ENCODE peak calls at places on chromosomes 4 and X, in eight cellular contexts. I is PC-3, B is IMR-90, M is DND-41, E is HCT116, L is Karpas-422, H is mammary epithelial cell, T is HepG2. P is an unnamed sample.

GRCh38 chr4:126630171-126630570 is 1002.6 kb upstream of the INTU start:
- DNase-seq in I (no peak), B (no peak), T (no peak), H (no peak), M (no peak), L (no peak), E (no peak), P (peak; percentile 11)

GRCh38 chr4:66956426-66956825 is 588.9 kb downstream of the CENPC start:
- DNase-seq in M (no peak), I (no peak), L (no peak), B (no peak), T (no peak), H (no peak), E (no peak), P (no peak)

GRCh38 chr4:76199664-76200211 is 13.9 kb downstream of the SCARB2 start:
- DNase-seq in H (no peak), T (no peak), E (no peak), I (no peak), L (peak; percentile 63), B (peak; percentile 31), M (no peak), P (peak; percentile 54)

GRCh38 chr4:4642201-4643025 is 100.6 kb upstream of the STX18 start:
- DNase-seq in B (no peak), E (no peak), M (no peak), L (no peak), T (no peak), H (no peak), I (no peak), P (no peak)

GRCh38 chr4:110527156-110527555 is 51.2 kb downstream of the ENPEP start:
- DNase-seq in I (no peak), E (no peak), M (peak; percentile 90), H (no peak), B (no peak), T (no peak), L (no peak), P (no peak)

GRCh38 chrX:108516184-108516583 is 76.5 kb downstream of the COL4A5 start:
- DNase-seq in B (peak; percentile 44), H (peak; percentile 16), T (peak; percentile 89), L (no peak), M (no peak), I (no peak), E (no peak), P (peak; percentile 37)

GRCh38 chr4:64747919-64748715 is 338.9 kb upstream of the TECRL start:
- DNase-seq in H (no peak), T (no peak), B (no peak), E (no peak), M (no peak), I (no peak), L (no peak), P (no peak)

GRCh38 chr4:87560802-87561201 is 31.6 kb upstream of the SPARCL1 start:
- DNase-seq in H (peak; percentile 27), M (no peak), I (no peak), T (no peak), E (no peak), L (no peak), B (no peak), P (no peak)

GRCh38 chr4:149884046-149884445 is 68.4 kb upstream of the IQCM start:
- DNase-seq in B (no peak), I (no peak), H (no peak), E (no peak), M (no peak), L (no peak), T (no peak), P (peak; percentile 29)

GRCh38 chr4:3202836-3203820 is 45.8 kb upstream of the MSANTD1 start:
- DNase-seq in H (no peak), L (no peak), T (peak; percentile 56), B (no peak), I (no peak), M (no peak), E (no peak), P (no peak)

GRCh38 chr4:15714616-15715015 is 11.8 kb downstream of the BST1 start:
- DNase-seq in T (no peak), I (no peak), B (peak; percentile 42), M (no peak), L (no peak), H (no peak), E (no peak), P (peak; percentile 61)

GRCh38 chrX:115226929-115227328 is 7.0 kb downstream of the LRCH2 start:
- DNase-seq in M (no peak), I (peak; percentile 66), L (peak; percentile 71), B (peak; percentile 28), T (peak; percentile 33), E (peak; percentile 34), H (peak; percentile 36), P (peak; percentile 38)

GRCh38 chr4:26584725-26585124 is 841 bp downstream of the TBC1D19 start:
- DNase-seq in B (no peak), I (no peak), T (no peak), L (no peak), H (no peak), M (no peak), E (no peak), P (no peak)

GRCh38 chr4:75916091-75916661 is 13.9 kb upstream of the PPEF2 start:
- DNase-seq in H (peak; percentile 16), I (peak; percentile 25), E (peak; percentile 13), L (peak; percentile 50), B (peak; percentile 89), M (peak; percentile 41), T (peak; percentile 25), P (peak; percentile 89)

GRCh38 chrX:106208154-106208553 is 40.0 kb downstream of the PWWP3B start:
- DNase-seq in E (no peak), I (no peak), T (no peak), M (no peak), H (no peak), L (no peak), B (no peak), P (peak; percentile 9)

DNA sequence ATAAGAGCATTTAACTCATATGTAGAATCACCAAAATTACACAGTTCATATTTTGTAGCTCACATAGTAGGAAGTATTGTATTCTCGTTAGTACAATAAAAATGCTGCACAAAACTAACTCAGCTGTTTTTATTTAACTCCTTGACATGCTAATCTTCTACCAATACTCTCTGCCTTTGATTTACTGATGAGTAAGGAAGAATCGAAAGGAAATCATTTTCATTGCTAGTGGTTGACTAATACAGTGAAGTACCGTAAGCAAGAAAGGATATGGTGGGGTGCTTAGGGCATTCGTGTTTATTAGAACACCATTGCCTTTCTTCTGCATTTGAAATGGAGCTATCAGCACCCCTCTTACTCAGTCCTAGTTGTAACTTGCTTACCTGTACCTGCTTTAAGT is 1239.1 kb upstream of the TENM3 start:
- DNase-seq in L (no peak), I (no peak), E (no peak), H (no peak), T (no peak), B (no peak), M (no peak), P (peak; percentile 36)
- H3K4me2 ChIP-seq in L (no peak overlapping the region), I (no peak overlapping the region), E (no peak overlapping the region), H (no peak overlapping the region), T (no peak overlapping the region), B (no peak overlapping the region), M (no peak overlapping the region), P (no peak overlapping the region)

GRCh38 chrX:131789664-131790063 is 233.4 kb upstream of the STK26 start:
- DNase-seq in H (no peak), T (no peak), I (no peak), E (no peak), B (no peak), L (peak; percentile 42), M (no peak), P (no peak)

GRCh38 chrX:131795442-131796229 is 227.5 kb upstream of the STK26 start:
- DNase-seq in M (no peak), H (no peak), I (no peak), T (no peak), L (no peak), B (no peak), E (no peak), P (no peak)

GRCh38 chrX:131792356-131792749 is 230.7 kb upstream of the STK26 start:
- DNase-seq in T (no peak), M (no peak), B (peak; percentile 94), I (peak; percentile 23), E (no peak), L (peak; percentile 95), H (peak; percentile 91), P (peak; percentile 83)

GRCh38 chrX:131791608-131792355 is 231.3 kb upstream of the STK26 start:
- DNase-seq in M (no peak), I (no peak), L (no peak), E (no peak), T (no peak), B (peak; percentile 10), H (no peak), P (no peak)

GRCh38 chrX:131792789-131793462 is 230.2 kb upstream of the STK26 start:
- DNase-seq in L (peak; percentile 98), T (no peak), E (no peak), I (peak; percentile 43), M (peak; percentile 16), B (peak; percentile 93), H (peak; percentile 84), P (peak; percentile 81)
- H3K4me2 ChIP-seq in L (peak overlapping the region; percentile 79), T (no peak overlapping the region), E (no peak overlapping the region), I (no peak overlapping the region), M (no peak overlapping the region), B (peak overlapping the region; percentile 82), H (peak overlapping the region; percentile 75), P (peak overlapping the region; percentile 80)

DNA sequence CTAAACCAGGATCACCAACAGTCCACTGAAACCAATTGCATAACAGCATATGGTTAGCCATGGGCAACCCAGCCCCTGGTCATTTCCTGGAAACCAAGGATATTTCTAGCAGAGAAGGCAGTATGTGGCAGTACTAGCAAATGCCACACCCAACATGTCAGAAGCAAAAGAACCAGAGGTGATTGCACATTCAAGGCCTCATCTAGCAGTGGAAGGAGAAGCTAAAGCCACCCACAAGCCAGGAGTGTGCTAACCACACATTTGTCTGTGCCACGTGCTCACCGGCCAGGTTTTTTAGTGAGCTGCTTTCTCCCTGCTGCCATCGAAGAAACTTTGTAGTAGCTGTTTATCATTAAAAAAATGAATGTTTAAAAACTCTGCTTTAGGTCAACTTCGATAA is 42.0 kb downstream of the TEC start:
- DNase-seq in E (no peak), B (no peak), H (peak; percentile 25), I (no peak), T (no peak), M (no peak), L (no peak), P (no peak)
- H3K4me2 ChIP-seq in E (no peak overlapping the region), B (no peak overlapping the region), H (no peak overlapping the region), I (no peak overlapping the region), T (no peak overlapping the region), M (no peak overlapping the region), L (no peak overlapping the region), P (no peak overlapping the region)

GRCh38 chrX:85995641-85996040 is 51.7 kb downstream of the CHM start:
- DNase-seq in I (no peak), E (no peak), T (no peak), H (no peak), L (no peak), M (no peak), B (no peak), P (no peak)

GRCh38 chrX:85994787-85995186 is 52.6 kb downstream of the CHM start:
- DNase-seq in T (no peak), B (no peak), I (no peak), M (no peak), L (no peak), E (no peak), H (no peak), P (peak; percentile 8)

GRCh38 chrX:85993539-85994197 is 53.7 kb downstream of the CHM start:
- DNase-seq in H (peak; percentile 5), T (no peak), E (no peak), L (no peak), B (peak; percentile 27), M (no peak), I (no peak), P (no peak)

GRCh38 chrX:85992811-85993229 is 54.5 kb downstream of the CHM start:
- DNase-seq in M (no peak), T (peak; percentile 3), E (peak; percentile 7), B (peak; percentile 38), L (no peak), H (peak; percentile 45), I (peak; percentile 69), P (peak; percentile 29)

GRCh38 chrX:85994228-85994627 is 53.1 kb downstream of the CHM start:
- DNase-seq in T (peak; percentile 10), E (no peak), M (no peak), L (no peak), H (no peak), B (no peak), I (no peak), P (no peak)
- H3K4me2 ChIP-seq in T (no peak overlapping the region), E (no peak overlapping the region), M (no peak overlapping the region), L (no peak overlapping the region), H (no peak overlapping the region), B (no peak overlapping the region), I (no peak overlapping the region), P (no peak overlapping the region)